ENCODE peak calls at places on chromosomes 7 and 10, in ten cellular contexts. One of them, this sample, is unnamed.

GRCh38 chr10:79454259-79454658 is 8.8 kb upstream of the ZCCHC24 start:
- DNase-seq in IMR-90: peak; percentile 92
- DNase-seq in AG04450: peak; percentile 62
- DNase-seq in uterus: peak; percentile 48
- DNase-seq in upper lobe of left lung: peak; percentile 50
- DNase-seq in type B pancreatic cell: no peak
- DNase-seq in lung: no peak
- DNase-seq in GM06990: no peak
- DNase-seq in fibroblast of the aortic adventitia: peak; percentile 92
- DNase-seq in fibroblast of mammary gland: peak; percentile 93
- DNase-seq in this sample: no peak

GRCh38 chr10:30747633-30748032 is 118.1 kb upstream of the LYZL2 start:
- DNase-seq in GM06990: no peak
- DNase-seq in fibroblast of mammary gland: peak; percentile 66
- DNase-seq in AG04450: peak; percentile 15
- DNase-seq in upper lobe of left lung: no peak
- DNase-seq in IMR-90: peak; percentile 78
- DNase-seq in fibroblast of the aortic adventitia: peak; percentile 43
- DNase-seq in uterus: no peak
- DNase-seq in lung: no peak
- DNase-seq in type B pancreatic cell: no peak
- DNase-seq in this sample: no peak

GRCh38 chr10:110357252-110357780 is 52.6 kb upstream of the SMNDC1 start:
- DNase-seq in GM06990: peak; percentile 71
- DNase-seq in AG04450: peak; percentile 97
- DNase-seq in type B pancreatic cell: no peak
- DNase-seq in uterus: peak; percentile 69
- DNase-seq in upper lobe of left lung: no peak
- DNase-seq in fibroblast of the aortic adventitia: peak; percentile 97
- DNase-seq in lung: no peak
- DNase-seq in IMR-90: peak; percentile 99
- DNase-seq in fibroblast of mammary gland: peak; percentile 98
- DNase-seq in this sample: peak; percentile 76

GRCh38 chr10:61904711-61905445 is 3.4 kb downstream of the ARID5B start:
- DNase-seq in GM06990: no peak
- DNase-seq in lung: no peak
- DNase-seq in upper lobe of left lung: peak; percentile 63
- DNase-seq in fibroblast of the aortic adventitia: peak; percentile 75
- DNase-seq in AG04450: no peak
- DNase-seq in fibroblast of mammary gland: peak; percentile 90
- DNase-seq in uterus: peak; percentile 61
- DNase-seq in type B pancreatic cell: no peak
- DNase-seq in IMR-90: peak; percentile 80
- DNase-seq in this sample: peak; percentile 60

GRCh38 chr10:49287689-49288340 is 11.2 kb upstream of the C10orf71 start:
- DNase-seq in IMR-90: no peak
- DNase-seq in uterus: no peak
- DNase-seq in type B pancreatic cell: peak; percentile 50
- DNase-seq in fibroblast of mammary gland: no peak
- DNase-seq in fibroblast of the aortic adventitia: no peak
- DNase-seq in AG04450: no peak
- DNase-seq in GM06990: no peak
- DNase-seq in lung: no peak
- DNase-seq in upper lobe of left lung: no peak
- DNase-seq in this sample: no peak

GRCh38 chr10:121694966-121695340 is 96.7 kb upstream of the FGFR2 start:
- DNase-seq in lung: no peak
- DNase-seq in uterus: no peak
- DNase-seq in fibroblast of the aortic adventitia: no peak
- DNase-seq in AG04450: no peak
- DNase-seq in IMR-90: no peak
- DNase-seq in fibroblast of mammary gland: no peak
- DNase-seq in type B pancreatic cell: no peak
- DNase-seq in upper lobe of left lung: no peak
- DNase-seq in GM06990: no peak
- DNase-seq in this sample: no peak

GRCh38 chr10:97781541-97782331 is 9.9 kb upstream of the SFRP5 start:
- DNase-seq in type B pancreatic cell: no peak
- DNase-seq in fibroblast of mammary gland: no peak
- DNase-seq in uterus: no peak
- DNase-seq in upper lobe of left lung: no peak
- DNase-seq in fibroblast of the aortic adventitia: no peak
- DNase-seq in GM06990: no peak
- DNase-seq in lung: no peak
- DNase-seq in AG04450: no peak
- DNase-seq in IMR-90: no peak
- DNase-seq in this sample: no peak

GRCh38 chr7:37481154-37481553 is 32.5 kb upstream of the ELMO1 start:
- DNase-seq in IMR-90: no peak
- DNase-seq in upper lobe of left lung: no peak
- DNase-seq in uterus: no peak
- DNase-seq in fibroblast of mammary gland: no peak
- DNase-seq in AG04450: no peak
- DNase-seq in GM06990: no peak
- DNase-seq in type B pancreatic cell: no peak
- DNase-seq in fibroblast of the aortic adventitia: no peak
- DNase-seq in lung: no peak
- DNase-seq in this sample: no peak

GRCh38 chr7:115217373-115217772 is 295.5 kb downstream of the MDFIC start:
- DNase-seq in GM06990: no peak
- DNase-seq in type B pancreatic cell: no peak
- DNase-seq in upper lobe of left lung: no peak
- DNase-seq in fibroblast of mammary gland: peak; percentile 16
- DNase-seq in uterus: no peak
- DNase-seq in lung: no peak
- DNase-seq in fibroblast of the aortic adventitia: peak; percentile 32
- DNase-seq in AG04450: no peak
- DNase-seq in IMR-90: no peak
- DNase-seq in this sample: no peak
- TF ChIP-seq CTCF in GM06990: peak; percentile 20
- TF ChIP-seq CTCF in type B pancreatic cell: peak; percentile 41
- TF ChIP-seq CTCF in upper lobe of left lung: no peak
- TF ChIP-seq CTCF in fibroblast of mammary gland: peak; percentile 37
- TF ChIP-seq CTCF in uterus: peak; percentile 17
- TF ChIP-seq CTCF in lung: peak; percentile 17
- TF ChIP-seq CTCF in fibroblast of the aortic adventitia: peak; percentile 38
- TF ChIP-seq CTCF in AG04450: peak; percentile 31
- TF ChIP-seq CTCF in IMR-90: peak; percentile 28
- TF ChIP-seq CTCF in this sample: peak; percentile 31

DNA sequence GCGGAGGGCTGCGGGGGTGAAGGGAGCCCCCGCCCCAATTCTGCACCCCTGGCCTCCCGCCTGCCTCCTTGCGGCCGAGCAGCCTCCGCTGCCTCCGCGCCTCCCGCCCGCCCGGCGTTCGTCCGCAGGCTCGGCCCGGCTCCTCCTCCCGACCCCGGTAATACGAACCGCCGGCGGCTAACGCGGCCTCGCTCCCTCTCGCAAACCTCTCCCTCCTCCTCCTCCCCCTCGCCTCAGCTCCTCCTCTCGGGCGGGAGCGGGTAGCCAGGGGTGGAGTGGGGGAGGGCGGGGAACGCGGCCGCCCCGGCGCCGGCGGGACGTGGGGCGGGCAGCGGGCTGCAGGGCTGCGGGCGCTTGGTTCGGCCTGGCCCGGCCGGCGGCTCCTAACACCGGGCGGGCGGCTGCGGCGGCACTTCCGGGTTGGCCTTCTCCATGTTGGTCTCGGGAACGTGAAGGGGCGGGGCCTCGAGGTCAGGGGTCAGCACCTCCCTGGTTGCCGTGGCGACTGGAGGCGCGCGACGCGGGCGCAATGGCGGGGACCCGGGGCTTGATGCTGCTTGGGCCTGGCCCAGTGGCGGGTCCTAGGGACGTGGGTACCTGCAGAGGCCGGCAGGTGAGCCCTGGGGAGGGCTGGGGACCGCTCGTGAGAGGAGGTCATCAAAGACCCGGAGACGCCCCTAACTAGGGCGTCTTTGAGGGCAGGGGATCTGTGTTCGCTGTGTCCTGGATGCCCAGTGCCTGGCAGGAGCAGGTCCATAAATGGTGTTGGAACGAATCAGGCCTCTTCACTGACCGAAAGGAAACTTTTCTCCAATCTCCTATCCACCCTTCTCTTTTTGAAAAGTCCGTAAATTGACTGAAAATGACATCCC is at the start of gene RAB11FIP2:
- DNase-seq in type B pancreatic cell: peak; percentile 94
- DNase-seq in AG04450: peak; percentile 63
- DNase-seq in fibroblast of mammary gland: peak; percentile 85
- DNase-seq in fibroblast of the aortic adventitia: peak; percentile 84
- DNase-seq in upper lobe of left lung: peak; percentile 97
- DNase-seq in uterus: peak; percentile 97
- DNase-seq in lung: peak; percentile 97
- DNase-seq in GM06990: peak; percentile 90
- DNase-seq in IMR-90: peak; percentile 82
- DNase-seq in this sample: peak; percentile 97
- TF ChIP-seq CTCF in type B pancreatic cell: peak; percentile 57
- TF ChIP-seq CTCF in AG04450: peak; percentile 37
- TF ChIP-seq CTCF in fibroblast of mammary gland: no peak
- TF ChIP-seq CTCF in fibroblast of the aortic adventitia: peak; percentile 7
- TF ChIP-seq CTCF in upper lobe of left lung: no peak
- TF ChIP-seq CTCF in uterus: peak; percentile 30
- TF ChIP-seq CTCF in lung: no peak
- TF ChIP-seq CTCF in GM06990: no peak
- TF ChIP-seq CTCF in IMR-90: peak; percentile 23
- TF ChIP-seq CTCF in this sample: peak; percentile 7

DNA sequence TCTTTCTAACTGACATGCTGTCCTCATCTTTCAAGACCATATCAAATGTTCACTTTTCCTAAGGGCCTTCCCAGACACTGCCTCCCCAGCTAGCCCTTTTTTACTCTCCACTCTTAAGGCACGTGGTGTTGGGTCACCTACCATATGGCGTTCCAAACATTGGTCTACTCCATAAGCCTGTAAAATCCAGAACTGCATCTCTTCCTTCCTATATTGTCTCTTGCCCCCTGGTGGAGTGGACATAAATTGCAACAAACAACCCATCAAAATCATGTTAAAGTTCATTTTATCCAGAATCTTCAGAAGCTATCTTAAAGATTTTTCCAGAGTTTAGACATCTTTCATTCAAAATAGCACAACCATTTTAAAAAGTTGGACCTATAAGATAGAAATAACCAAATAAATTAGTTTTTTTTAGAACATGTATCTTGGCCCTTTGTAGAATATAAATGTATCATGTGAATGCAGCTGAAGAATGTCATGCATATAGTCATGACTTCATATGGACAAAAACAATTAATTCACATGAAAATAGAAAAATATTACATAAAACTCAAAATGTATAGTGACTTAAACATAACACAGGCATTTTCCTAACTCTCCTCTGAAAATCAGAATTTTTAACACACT is 180.6 kb upstream of the CHRM2 start:
- DNase-seq in uterus: no peak
- DNase-seq in fibroblast of the aortic adventitia: peak; percentile 4
- DNase-seq in AG04450: peak; percentile 3
- DNase-seq in GM06990: no peak
- DNase-seq in fibroblast of mammary gland: peak; percentile 9
- DNase-seq in lung: no peak
- DNase-seq in IMR-90: peak; percentile 39
- DNase-seq in upper lobe of left lung: no peak
- DNase-seq in type B pancreatic cell: no peak
- DNase-seq in this sample: peak; percentile 15
- TF ChIP-seq CTCF in uterus: peak; percentile 16
- TF ChIP-seq CTCF in fibroblast of the aortic adventitia: peak; percentile 46
- TF ChIP-seq CTCF in AG04450: peak; percentile 72
- TF ChIP-seq CTCF in GM06990: peak; percentile 60
- TF ChIP-seq CTCF in fibroblast of mammary gland: peak; percentile 46
- TF ChIP-seq CTCF in lung: no peak
- TF ChIP-seq CTCF in IMR-90: peak; percentile 58
- TF ChIP-seq CTCF in upper lobe of left lung: peak; percentile 24
- TF ChIP-seq CTCF in type B pancreatic cell: peak; percentile 79
- TF ChIP-seq CTCF in this sample: peak; percentile 23

GRCh38 chr7:151601521-151602305 is 82.0 kb upstream of the RHEB start:
- DNase-seq in fibroblast of mammary gland: peak; percentile 23
- DNase-seq in fibroblast of the aortic adventitia: no peak
- DNase-seq in IMR-90: no peak
- DNase-seq in AG04450: no peak
- DNase-seq in type B pancreatic cell: peak; percentile 39
- DNase-seq in GM06990: no peak
- DNase-seq in lung: no peak
- DNase-seq in upper lobe of left lung: no peak
- DNase-seq in uterus: no peak
- DNase-seq in this sample: no peak

GRCh38 chr7:151597541-151597940 is 77.8 kb upstream of the RHEB start:
- DNase-seq in GM06990: no peak
- DNase-seq in fibroblast of the aortic adventitia: no peak
- DNase-seq in IMR-90: no peak
- DNase-seq in fibroblast of mammary gland: no peak
- DNase-seq in type B pancreatic cell: no peak
- DNase-seq in uterus: no peak
- DNase-seq in upper lobe of left lung: no peak
- DNase-seq in lung: no peak
- DNase-seq in AG04450: no peak
- DNase-seq in this sample: no peak

GRCh38 chr7:151595702-151596340 is 76.1 kb upstream of the RHEB start:
- DNase-seq in fibroblast of the aortic adventitia: no peak
- DNase-seq in type B pancreatic cell: no peak
- DNase-seq in upper lobe of left lung: no peak
- DNase-seq in GM06990: no peak
- DNase-seq in uterus: no peak
- DNase-seq in fibroblast of mammary gland: no peak
- DNase-seq in AG04450: no peak
- DNase-seq in lung: no peak
- DNase-seq in IMR-90: no peak
- DNase-seq in this sample: no peak

GRCh38 chr7:151598045-151598444 is 78.3 kb upstream of the RHEB start:
- DNase-seq in upper lobe of left lung: no peak
- DNase-seq in lung: no peak
- DNase-seq in uterus: no peak
- DNase-seq in IMR-90: peak; percentile 93
- DNase-seq in fibroblast of the aortic adventitia: peak; percentile 67
- DNase-seq in type B pancreatic cell: peak; percentile 6
- DNase-seq in fibroblast of mammary gland: peak; percentile 87
- DNase-seq in AG04450: peak; percentile 73
- DNase-seq in GM06990: no peak
- DNase-seq in this sample: no peak

DNA sequence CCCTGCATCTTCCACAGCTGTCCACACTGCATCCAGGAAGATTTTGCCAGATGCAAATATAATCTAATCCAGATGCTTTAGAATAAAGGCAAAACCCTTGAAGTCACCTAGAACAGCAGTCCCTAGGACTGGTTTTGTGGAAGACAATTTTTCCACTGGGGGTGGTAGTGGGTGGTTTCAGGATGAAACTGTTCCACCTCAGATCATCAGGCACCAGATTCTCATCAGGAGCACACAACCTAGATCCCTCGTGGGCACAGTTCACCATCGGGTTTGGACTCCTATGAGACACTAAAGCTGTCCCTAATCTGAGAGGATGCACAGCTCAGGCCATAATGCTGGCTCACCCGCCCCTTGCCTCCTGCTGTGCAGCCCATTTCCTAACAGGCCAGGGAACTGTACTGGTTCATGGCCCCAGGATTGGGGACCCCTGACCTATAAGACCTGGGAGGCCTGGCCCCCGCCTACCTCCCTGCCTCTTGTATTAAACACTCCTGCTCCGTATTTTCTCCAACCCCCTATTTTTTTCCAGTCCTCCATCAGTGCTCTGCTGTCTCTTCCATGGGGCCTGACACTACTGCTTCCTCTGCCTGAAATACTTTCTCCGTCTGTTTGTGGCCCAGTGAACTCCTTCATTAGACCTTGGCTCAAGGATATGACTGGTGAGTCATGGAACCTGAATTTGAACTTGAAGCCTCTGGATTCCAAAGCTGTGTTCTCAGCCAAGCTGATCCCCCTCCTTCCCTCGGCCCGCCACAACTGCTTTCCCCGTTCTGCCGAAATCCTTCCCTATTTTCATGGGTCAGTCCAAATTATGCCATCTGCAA is 79.9 kb upstream of the RHEB start:
- DNase-seq in AG04450: peak; percentile 85
- DNase-seq in fibroblast of the aortic adventitia: peak; percentile 94
- DNase-seq in fibroblast of mammary gland: peak; percentile 91
- DNase-seq in lung: no peak
- DNase-seq in upper lobe of left lung: no peak
- DNase-seq in uterus: peak; percentile 75
- DNase-seq in IMR-90: peak; percentile 93
- DNase-seq in type B pancreatic cell: peak; percentile 36
- DNase-seq in GM06990: no peak
- DNase-seq in this sample: no peak
- TF ChIP-seq CTCF in AG04450: no peak
- TF ChIP-seq CTCF in fibroblast of the aortic adventitia: peak; percentile 21
- TF ChIP-seq CTCF in fibroblast of mammary gland: peak; percentile 3
- TF ChIP-seq CTCF in lung: no peak
- TF ChIP-seq CTCF in upper lobe of left lung: no peak
- TF ChIP-seq CTCF in uterus: no peak
- TF ChIP-seq CTCF in IMR-90: no peak
- TF ChIP-seq CTCF in type B pancreatic cell: no peak
- TF ChIP-seq CTCF in GM06990: no peak
- TF ChIP-seq CTCF in this sample: no peak